ENCODE peak calls at places on chromosomes 3 and 15, in nine cellular contexts. One of them, this sample, is unnamed.

GRCh38 chr3:43288850-43289249 is 2.5 kb downstream of the SNRK start:
- DNase-seq in right lobe of liver: no peak
- DNase-seq in activated CD8-positive, alpha-beta T cell treated with anti-CD3 and anti-CD28 coated beads for 36 hours: no peak
- DNase-seq in BJ: no peak
- DNase-seq in type B pancreatic cell: no peak
- DNase-seq in brain microvascular endothelial cell: no peak
- DNase-seq in fibroblast of pulmonary artery: no peak
- DNase-seq in left ventricle myocardium inferior: no peak
- DNase-seq in CD8-positive, alpha-beta T cell: no peak
- DNase-seq in this sample: no peak

GRCh38 chr3:183274609-183275008 is 21.6 kb downstream of the B3GNT5 start:
- DNase-seq in BJ: no peak
- DNase-seq in CD8-positive, alpha-beta T cell: no peak
- DNase-seq in type B pancreatic cell: no peak
- DNase-seq in fibroblast of pulmonary artery: no peak
- DNase-seq in activated CD8-positive, alpha-beta T cell treated with anti-CD3 and anti-CD28 coated beads for 36 hours: no peak
- DNase-seq in brain microvascular endothelial cell: no peak
- DNase-seq in left ventricle myocardium inferior: no peak
- DNase-seq in right lobe of liver: no peak
- DNase-seq in this sample: no peak

GRCh38 chr3:134607054-134608022 is 43.5 kb downstream of the KY start:
- DNase-seq in BJ: no peak
- DNase-seq in CD8-positive, alpha-beta T cell: no peak
- DNase-seq in left ventricle myocardium inferior: no peak
- DNase-seq in brain microvascular endothelial cell: no peak
- DNase-seq in fibroblast of pulmonary artery: peak; percentile 73
- DNase-seq in type B pancreatic cell: peak; percentile 50
- DNase-seq in right lobe of liver: no peak
- DNase-seq in activated CD8-positive, alpha-beta T cell treated with anti-CD3 and anti-CD28 coated beads for 36 hours: no peak
- DNase-seq in this sample: peak; percentile 75

GRCh38 chr3:172078244-172078643 is 38.9 kb downstream of the FNDC3B start:
- DNase-seq in type B pancreatic cell: no peak
- DNase-seq in BJ: no peak
- DNase-seq in brain microvascular endothelial cell: no peak
- DNase-seq in fibroblast of pulmonary artery: no peak
- DNase-seq in right lobe of liver: no peak
- DNase-seq in left ventricle myocardium inferior: no peak
- DNase-seq in activated CD8-positive, alpha-beta T cell treated with anti-CD3 and anti-CD28 coated beads for 36 hours: no peak
- DNase-seq in CD8-positive, alpha-beta T cell: no peak
- DNase-seq in this sample: no peak

GRCh38 chr3:71987089-71987735 is 202.3 kb upstream of the PROK2 start:
- DNase-seq in type B pancreatic cell: no peak
- DNase-seq in brain microvascular endothelial cell: peak; percentile 9
- DNase-seq in BJ: no peak
- DNase-seq in right lobe of liver: no peak
- DNase-seq in CD8-positive, alpha-beta T cell: no peak
- DNase-seq in left ventricle myocardium inferior: no peak
- DNase-seq in activated CD8-positive, alpha-beta T cell treated with anti-CD3 and anti-CD28 coated beads for 36 hours: no peak
- DNase-seq in fibroblast of pulmonary artery: peak; percentile 38
- DNase-seq in this sample: no peak

GRCh38 chr3:174775603-174776002 is 83.5 kb upstream of the NAALADL2 start:
- DNase-seq in CD8-positive, alpha-beta T cell: no peak
- DNase-seq in BJ: no peak
- DNase-seq in left ventricle myocardium inferior: no peak
- DNase-seq in right lobe of liver: no peak
- DNase-seq in type B pancreatic cell: no peak
- DNase-seq in fibroblast of pulmonary artery: peak; percentile 87
- DNase-seq in brain microvascular endothelial cell: peak; percentile 95
- DNase-seq in activated CD8-positive, alpha-beta T cell treated with anti-CD3 and anti-CD28 coated beads for 36 hours: no peak
- DNase-seq in this sample: no peak

GRCh38 chr3:6516694-6517093 is 344.2 kb upstream of the GRM7 start:
- DNase-seq in BJ: no peak
- DNase-seq in left ventricle myocardium inferior: no peak
- DNase-seq in CD8-positive, alpha-beta T cell: no peak
- DNase-seq in right lobe of liver: no peak
- DNase-seq in fibroblast of pulmonary artery: no peak
- DNase-seq in brain microvascular endothelial cell: no peak
- DNase-seq in activated CD8-positive, alpha-beta T cell treated with anti-CD3 and anti-CD28 coated beads for 36 hours: no peak
- DNase-seq in type B pancreatic cell: no peak
- DNase-seq in this sample: no peak

GRCh38 chr3:130841357-130841756 is 52.5 kb upstream of the ATP2C1 start:
- DNase-seq in brain microvascular endothelial cell: no peak
- DNase-seq in left ventricle myocardium inferior: no peak
- DNase-seq in right lobe of liver: no peak
- DNase-seq in fibroblast of pulmonary artery: no peak
- DNase-seq in BJ: no peak
- DNase-seq in activated CD8-positive, alpha-beta T cell treated with anti-CD3 and anti-CD28 coated beads for 36 hours: no peak
- DNase-seq in CD8-positive, alpha-beta T cell: no peak
- DNase-seq in type B pancreatic cell: no peak
- DNase-seq in this sample: no peak

GRCh38 chr15:101242160-101242998 is 9.5 kb downstream of the CHSY1 start:
- DNase-seq in left ventricle myocardium inferior: no peak
- DNase-seq in fibroblast of pulmonary artery: peak; percentile 81
- DNase-seq in CD8-positive, alpha-beta T cell: peak; percentile 57
- DNase-seq in brain microvascular endothelial cell: peak; percentile 41
- DNase-seq in BJ: no peak
- DNase-seq in type B pancreatic cell: no peak
- DNase-seq in right lobe of liver: no peak
- DNase-seq in activated CD8-positive, alpha-beta T cell treated with anti-CD3 and anti-CD28 coated beads for 36 hours: peak; percentile 82
- DNase-seq in this sample: no peak

GRCh38 chr3:79886204-79886603 is 118.4 kb upstream of the ROBO1 start:
- DNase-seq in BJ: no peak
- DNase-seq in brain microvascular endothelial cell: peak; percentile 21
- DNase-seq in activated CD8-positive, alpha-beta T cell treated with anti-CD3 and anti-CD28 coated beads for 36 hours: no peak
- DNase-seq in type B pancreatic cell: no peak
- DNase-seq in left ventricle myocardium inferior: no peak
- DNase-seq in CD8-positive, alpha-beta T cell: no peak
- DNase-seq in right lobe of liver: no peak
- DNase-seq in fibroblast of pulmonary artery: no peak
- DNase-seq in this sample: no peak

GRCh38 chr3:71512000-71512399 is 71.5 kb downstream of the FOXP1 start:
- DNase-seq in BJ: no peak
- DNase-seq in activated CD8-positive, alpha-beta T cell treated with anti-CD3 and anti-CD28 coated beads for 36 hours: peak; percentile 52
- DNase-seq in fibroblast of pulmonary artery: no peak
- DNase-seq in brain microvascular endothelial cell: no peak
- DNase-seq in type B pancreatic cell: no peak
- DNase-seq in left ventricle myocardium inferior: no peak
- DNase-seq in CD8-positive, alpha-beta T cell: peak; percentile 48
- DNase-seq in right lobe of liver: no peak
- DNase-seq in this sample: no peak

GRCh38 chr15:31238369-31238768 is 88.3 kb upstream of the KLF13 start:
- DNase-seq in BJ: no peak
- DNase-seq in activated CD8-positive, alpha-beta T cell treated with anti-CD3 and anti-CD28 coated beads for 36 hours: no peak
- DNase-seq in type B pancreatic cell: no peak
- DNase-seq in fibroblast of pulmonary artery: no peak
- DNase-seq in left ventricle myocardium inferior: no peak
- DNase-seq in right lobe of liver: no peak
- DNase-seq in brain microvascular endothelial cell: no peak
- DNase-seq in CD8-positive, alpha-beta T cell: no peak
- DNase-seq in this sample: no peak

GRCh38 chr15:31235298-31236183 is 91.1 kb upstream of the KLF13 start:
- DNase-seq in CD8-positive, alpha-beta T cell: no peak
- DNase-seq in activated CD8-positive, alpha-beta T cell treated with anti-CD3 and anti-CD28 coated beads for 36 hours: no peak
- DNase-seq in right lobe of liver: peak; percentile 89
- DNase-seq in type B pancreatic cell: no peak
- DNase-seq in fibroblast of pulmonary artery: peak; percentile 69
- DNase-seq in BJ: no peak
- DNase-seq in brain microvascular endothelial cell: peak; percentile 8
- DNase-seq in left ventricle myocardium inferior: peak; percentile 82
- DNase-seq in this sample: no peak

GRCh38 chr15:31237042-31237324 is 89.7 kb upstream of the KLF13 start:
- DNase-seq in CD8-positive, alpha-beta T cell: no peak
- DNase-seq in type B pancreatic cell: no peak
- DNase-seq in BJ: no peak
- DNase-seq in left ventricle myocardium inferior: no peak
- DNase-seq in activated CD8-positive, alpha-beta T cell treated with anti-CD3 and anti-CD28 coated beads for 36 hours: no peak
- DNase-seq in fibroblast of pulmonary artery: no peak
- DNase-seq in brain microvascular endothelial cell: no peak
- DNase-seq in right lobe of liver: no peak
- DNase-seq in this sample: no peak

GRCh38 chr15:31234815-31235214 is 91.8 kb upstream of the KLF13 start:
- DNase-seq in fibroblast of pulmonary artery: no peak
- DNase-seq in brain microvascular endothelial cell: no peak
- DNase-seq in CD8-positive, alpha-beta T cell: no peak
- DNase-seq in left ventricle myocardium inferior: no peak
- DNase-seq in BJ: no peak
- DNase-seq in activated CD8-positive, alpha-beta T cell treated with anti-CD3 and anti-CD28 coated beads for 36 hours: no peak
- DNase-seq in type B pancreatic cell: no peak
- DNase-seq in right lobe of liver: no peak
- DNase-seq in this sample: no peak

DNA sequence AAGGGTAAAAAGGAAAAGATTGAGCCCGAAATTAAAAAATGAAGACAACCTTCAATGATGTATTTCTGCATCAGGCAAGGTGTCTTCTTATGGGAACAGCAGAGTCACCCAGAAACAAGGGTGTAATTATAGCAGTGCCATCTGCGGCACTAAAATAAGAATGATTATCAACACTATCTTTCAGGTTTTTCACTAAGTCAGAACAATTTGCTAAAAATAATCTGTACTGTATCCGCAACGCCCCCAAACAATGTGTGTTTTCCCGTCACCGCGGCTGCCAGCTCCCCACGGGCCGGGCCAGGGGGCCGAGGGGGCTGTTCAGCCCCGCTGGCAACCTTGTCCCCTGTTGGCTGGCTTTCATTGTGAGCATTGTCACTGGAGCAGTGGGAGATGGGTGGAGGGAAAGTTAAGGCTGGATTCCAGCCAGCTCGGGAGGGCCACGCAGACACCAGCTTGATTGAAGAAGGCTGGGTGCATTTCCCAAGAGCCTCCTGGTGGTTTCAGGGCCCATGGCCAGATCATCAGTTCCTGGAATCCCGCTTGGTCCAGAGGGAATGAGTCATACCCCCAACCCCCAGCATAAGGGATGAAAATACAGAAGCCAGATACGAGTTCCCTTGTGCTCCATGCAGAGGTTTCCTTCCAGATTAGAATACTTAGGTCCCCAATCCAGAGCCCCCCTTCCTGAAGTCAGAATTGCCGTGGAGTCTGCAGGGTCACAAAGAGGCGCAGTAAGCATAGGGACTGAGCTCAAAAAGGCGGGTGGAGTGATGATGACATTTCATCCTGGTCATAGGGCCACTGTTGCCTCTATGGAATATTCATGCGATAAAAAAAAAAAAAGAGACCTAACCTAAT is 90.2 kb upstream of the KLF13 start:
- DNase-seq in type B pancreatic cell: no peak
- DNase-seq in BJ: peak; percentile 69
- DNase-seq in right lobe of liver: peak; percentile 75
- DNase-seq in CD8-positive, alpha-beta T cell: no peak
- DNase-seq in brain microvascular endothelial cell: peak; percentile 94
- DNase-seq in left ventricle myocardium inferior: peak; percentile 78
- DNase-seq in fibroblast of pulmonary artery: peak; percentile 98
- DNase-seq in activated CD8-positive, alpha-beta T cell treated with anti-CD3 and anti-CD28 coated beads for 36 hours: no peak
- DNase-seq in this sample: no peak
- TF ChIP-seq CTCF in type B pancreatic cell: no peak
- TF ChIP-seq CTCF in BJ: no peak
- TF ChIP-seq CTCF in right lobe of liver: no peak
- TF ChIP-seq CTCF in CD8-positive, alpha-beta T cell: no peak
- TF ChIP-seq CTCF in brain microvascular endothelial cell: peak; percentile 41
- TF ChIP-seq CTCF in left ventricle myocardium inferior: peak; percentile 28
- TF ChIP-seq CTCF in fibroblast of pulmonary artery: no peak
- TF ChIP-seq CTCF in activated CD8-positive, alpha-beta T cell treated with anti-CD3 and anti-CD28 coated beads for 36 hours: no peak
- TF ChIP-seq CTCF in this sample: peak; percentile 46

DNA sequence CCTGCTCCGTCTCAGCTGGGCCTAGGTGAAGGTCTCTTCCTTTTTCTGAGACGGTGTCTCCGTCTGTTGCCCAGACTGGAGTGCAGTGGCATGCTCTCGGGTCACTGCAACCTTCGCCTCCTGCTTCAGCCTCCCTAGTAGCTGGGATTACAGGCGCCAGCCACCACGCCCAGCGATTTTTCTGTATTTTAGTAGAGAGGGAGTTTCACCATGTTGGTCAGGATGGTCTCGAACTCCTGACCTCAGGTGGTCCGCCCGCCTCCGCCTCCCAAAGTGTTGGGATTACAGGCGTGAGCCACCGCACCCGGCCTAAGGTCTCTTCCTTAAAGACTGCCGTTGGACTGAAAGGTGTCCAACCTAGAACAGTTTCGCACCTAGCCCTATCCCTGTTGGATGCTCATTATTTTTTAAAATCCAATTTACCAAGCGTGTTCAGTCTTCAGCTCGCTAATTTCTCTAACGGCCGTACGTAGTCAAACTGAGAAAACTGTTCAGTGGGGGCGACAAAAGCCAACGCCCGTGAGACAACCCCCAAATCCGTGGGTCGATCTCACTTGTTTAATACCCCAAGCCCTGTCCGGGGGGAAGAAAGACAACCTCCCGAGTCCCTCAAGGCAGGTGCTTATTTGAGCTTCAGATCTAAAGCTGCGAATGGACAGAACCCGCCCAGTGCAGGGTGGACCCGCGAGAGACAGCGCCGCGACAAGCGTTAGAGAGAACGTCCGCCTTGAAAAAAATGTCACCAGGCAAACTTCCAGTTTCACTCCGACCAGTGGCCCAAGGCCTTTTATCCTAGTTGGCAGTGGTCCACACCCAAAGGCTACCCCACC is 986 bp upstream of the OXSR1 start:
- DNase-seq in BJ: no peak
- DNase-seq in fibroblast of pulmonary artery: no peak
- DNase-seq in left ventricle myocardium inferior: no peak
- DNase-seq in right lobe of liver: no peak
- DNase-seq in activated CD8-positive, alpha-beta T cell treated with anti-CD3 and anti-CD28 coated beads for 36 hours: no peak
- DNase-seq in type B pancreatic cell: no peak
- DNase-seq in CD8-positive, alpha-beta T cell: no peak
- DNase-seq in brain microvascular endothelial cell: no peak
- DNase-seq in this sample: no peak
- TF ChIP-seq CTCF in BJ: no peak
- TF ChIP-seq CTCF in fibroblast of pulmonary artery: no peak
- TF ChIP-seq CTCF in left ventricle myocardium inferior: no peak
- TF ChIP-seq CTCF in right lobe of liver: no peak
- TF ChIP-seq CTCF in activated CD8-positive, alpha-beta T cell treated with anti-CD3 and anti-CD28 coated beads for 36 hours: no peak
- TF ChIP-seq CTCF in type B pancreatic cell: no peak
- TF ChIP-seq CTCF in CD8-positive, alpha-beta T cell: no peak
- TF ChIP-seq CTCF in brain microvascular endothelial cell: peak; percentile 4
- TF ChIP-seq CTCF in this sample: no peak

DNA sequence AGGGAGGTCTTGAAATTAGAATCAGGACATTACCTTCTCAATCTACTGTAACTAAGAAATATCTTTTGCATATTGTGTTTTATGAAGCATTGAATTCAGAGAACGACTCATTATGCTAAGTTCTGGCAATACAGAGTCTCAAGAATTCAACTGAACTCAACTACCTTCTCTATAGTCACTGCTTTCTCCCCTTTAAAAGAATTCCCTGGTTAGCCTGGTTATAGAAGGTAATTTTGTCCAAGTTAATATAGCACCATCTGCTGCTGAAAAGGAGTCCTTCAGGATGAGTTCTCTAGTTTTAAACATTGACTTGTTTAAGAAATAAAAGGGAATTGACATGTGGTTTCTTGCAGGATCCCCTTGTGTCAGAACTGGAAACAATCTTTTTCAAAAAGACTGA is 60.2 kb downstream of the IL16 start:
- DNase-seq in type B pancreatic cell: no peak
- DNase-seq in fibroblast of pulmonary artery: peak; percentile 80
- DNase-seq in right lobe of liver: no peak
- DNase-seq in BJ: no peak
- DNase-seq in left ventricle myocardium inferior: no peak
- DNase-seq in CD8-positive, alpha-beta T cell: no peak
- DNase-seq in brain microvascular endothelial cell: no peak
- DNase-seq in activated CD8-positive, alpha-beta T cell treated with anti-CD3 and anti-CD28 coated beads for 36 hours: no peak
- DNase-seq in this sample: no peak
- TF ChIP-seq CTCF in type B pancreatic cell: peak; percentile 66
- TF ChIP-seq CTCF in fibroblast of pulmonary artery: peak; percentile 70
- TF ChIP-seq CTCF in right lobe of liver: peak; percentile 44
- TF ChIP-seq CTCF in BJ: peak; percentile 62
- TF ChIP-seq CTCF in left ventricle myocardium inferior: peak; percentile 63
- TF ChIP-seq CTCF in CD8-positive, alpha-beta T cell: no peak
- TF ChIP-seq CTCF in brain microvascular endothelial cell: peak; percentile 36
- TF ChIP-seq CTCF in activated CD8-positive, alpha-beta T cell treated with anti-CD3 and anti-CD28 coated beads for 36 hours: no peak
- TF ChIP-seq CTCF in this sample: peak; percentile 89

GRCh38 chr3:107416138-107416537 is 38.9 kb downstream of the CCDC54 start:
- DNase-seq in fibroblast of pulmonary artery: peak; percentile 6
- DNase-seq in BJ: no peak
- DNase-seq in right lobe of liver: no peak
- DNase-seq in type B pancreatic cell: no peak
- DNase-seq in brain microvascular endothelial cell: peak; percentile 43
- DNase-seq in left ventricle myocardium inferior: no peak
- DNase-seq in activated CD8-positive, alpha-beta T cell treated with anti-CD3 and anti-CD28 coated beads for 36 hours: no peak
- DNase-seq in CD8-positive, alpha-beta T cell: no peak
- DNase-seq in this sample: no peak
- TF ChIP-seq CTCF in fibroblast of pulmonary artery: no peak
- TF ChIP-seq CTCF in BJ: no peak
- TF ChIP-seq CTCF in right lobe of liver: no peak
- TF ChIP-seq CTCF in type B pancreatic cell: no peak
- TF ChIP-seq CTCF in brain microvascular endothelial cell: no peak
- TF ChIP-seq CTCF in left ventricle myocardium inferior: no peak
- TF ChIP-seq CTCF in activated CD8-positive, alpha-beta T cell treated with anti-CD3 and anti-CD28 coated beads for 36 hours: no peak
- TF ChIP-seq CTCF in CD8-positive, alpha-beta T cell: no peak
- TF ChIP-seq CTCF in this sample: no peak